ENCODE peak calls at places on chromosomes 11 and 22, in five cellular contexts. One of them, this sample, is unnamed.

GRCh38 chr11:37072538-37072937 is 474.5 kb upstream of the RAG2 start:
- DNase-seq in astrocyte of the spinal cord: no peak
- DNase-seq in activated CD4-positive, alpha-beta T cell treated with anti-CD3 and anti-CD28 coated beads for 24 hours: no peak
- DNase-seq in upper lobe of right lung: no peak
- DNase-seq in dermis microvascular lymphatic vessel endothelial cell: no peak
- DNase-seq in this sample: no peak

GRCh38 chr11:74282863-74283484 is 28.5 kb downstream of the P4HA3 start:
- DNase-seq in dermis microvascular lymphatic vessel endothelial cell: no peak
- DNase-seq in upper lobe of right lung: no peak
- DNase-seq in activated CD4-positive, alpha-beta T cell treated with anti-CD3 and anti-CD28 coated beads for 24 hours: no peak
- DNase-seq in astrocyte of the spinal cord: no peak
- DNase-seq in this sample: no peak

GRCh38 chr11:95147364-95147905 is 57.8 kb downstream of the ENDOD1 start:
- DNase-seq in astrocyte of the spinal cord: peak
- DNase-seq in upper lobe of right lung: no peak
- DNase-seq in activated CD4-positive, alpha-beta T cell treated with anti-CD3 and anti-CD28 coated beads for 24 hours: no peak
- DNase-seq in dermis microvascular lymphatic vessel endothelial cell: peak
- DNase-seq in this sample: no peak

GRCh38 chr22:23121026-23121823 is 20.6 kb downstream of the RSPH14 start:
- DNase-seq in astrocyte of the spinal cord: no peak
- DNase-seq in upper lobe of right lung: no peak
- DNase-seq in dermis microvascular lymphatic vessel endothelial cell: no peak
- DNase-seq in activated CD4-positive, alpha-beta T cell treated with anti-CD3 and anti-CD28 coated beads for 24 hours: no peak
- DNase-seq in this sample: no peak

GRCh38 chr22:22485524-22485923 is 23.0 kb downstream of the ZNF280B start:
- DNase-seq in upper lobe of right lung: no peak
- DNase-seq in activated CD4-positive, alpha-beta T cell treated with anti-CD3 and anti-CD28 coated beads for 24 hours: no peak
- DNase-seq in dermis microvascular lymphatic vessel endothelial cell: no peak
- DNase-seq in astrocyte of the spinal cord: no peak
- DNase-seq in this sample: no peak

GRCh38 chr11:65500262-65501004 is 1.6 kb downstream of the MALAT1 start:
- DNase-seq in upper lobe of right lung: peak
- DNase-seq in dermis microvascular lymphatic vessel endothelial cell: no peak
- DNase-seq in activated CD4-positive, alpha-beta T cell treated with anti-CD3 and anti-CD28 coated beads for 24 hours: no peak
- DNase-seq in astrocyte of the spinal cord: peak
- DNase-seq in this sample: no peak

GRCh38 chr22:25137577-25138525 is 61.8 kb upstream of the CRYBB3 start:
- DNase-seq in upper lobe of right lung: no peak
- DNase-seq in dermis microvascular lymphatic vessel endothelial cell: no peak
- DNase-seq in astrocyte of the spinal cord: no peak
- DNase-seq in activated CD4-positive, alpha-beta T cell treated with anti-CD3 and anti-CD28 coated beads for 24 hours: no peak
- DNase-seq in this sample: no peak

GRCh38 chr22:46794491-46794890 is 32.0 kb downstream of the TBC1D22A start:
- DNase-seq in astrocyte of the spinal cord: no peak
- DNase-seq in activated CD4-positive, alpha-beta T cell treated with anti-CD3 and anti-CD28 coated beads for 24 hours: no peak
- DNase-seq in upper lobe of right lung: no peak
- DNase-seq in dermis microvascular lymphatic vessel endothelial cell: no peak
- DNase-seq in this sample: no peak

GRCh38 chr11:8006349-8006977 is 19.3 kb downstream of the EIF3F start:
- DNase-seq in astrocyte of the spinal cord: peak
- DNase-seq in upper lobe of right lung: no peak
- DNase-seq in activated CD4-positive, alpha-beta T cell treated with anti-CD3 and anti-CD28 coated beads for 24 hours: no peak
- DNase-seq in dermis microvascular lymphatic vessel endothelial cell: peak
- DNase-seq in this sample: no peak

GRCh38 chr22:17633217-17633997 is 4.9 kb upstream of the ATP6V1E1 start:
- DNase-seq in dermis microvascular lymphatic vessel endothelial cell: no peak
- DNase-seq in upper lobe of right lung: no peak
- DNase-seq in astrocyte of the spinal cord: peak
- DNase-seq in activated CD4-positive, alpha-beta T cell treated with anti-CD3 and anti-CD28 coated beads for 24 hours: no peak
- DNase-seq in this sample: no peak

GRCh38 chr11:65434057-65434666 is 11.6 kb downstream of the NEAT1 start:
- DNase-seq in astrocyte of the spinal cord: peak
- DNase-seq in upper lobe of right lung: no peak
- DNase-seq in activated CD4-positive, alpha-beta T cell treated with anti-CD3 and anti-CD28 coated beads for 24 hours: no peak
- DNase-seq in dermis microvascular lymphatic vessel endothelial cell: no peak
- DNase-seq in this sample: no peak

GRCh38 chr11:9831122-9831521 is 167.2 kb downstream of the SWAP70 start:
- DNase-seq in upper lobe of right lung: no peak
- DNase-seq in dermis microvascular lymphatic vessel endothelial cell: no peak
- DNase-seq in astrocyte of the spinal cord: no peak
- DNase-seq in activated CD4-positive, alpha-beta T cell treated with anti-CD3 and anti-CD28 coated beads for 24 hours: no peak
- DNase-seq in this sample: no peak

GRCh38 chr11:113730887-113731726 is 25.0 kb upstream of the TMPRSS5 start:
- DNase-seq in dermis microvascular lymphatic vessel endothelial cell: peak
- DNase-seq in activated CD4-positive, alpha-beta T cell treated with anti-CD3 and anti-CD28 coated beads for 24 hours: no peak
- DNase-seq in astrocyte of the spinal cord: peak
- DNase-seq in upper lobe of right lung: no peak
- DNase-seq in this sample: no peak

GRCh38 chr11:60710482-60710881 is 11.1 kb downstream of the MS4A8 start:
- DNase-seq in dermis microvascular lymphatic vessel endothelial cell: no peak
- DNase-seq in activated CD4-positive, alpha-beta T cell treated with anti-CD3 and anti-CD28 coated beads for 24 hours: no peak
- DNase-seq in astrocyte of the spinal cord: no peak
- DNase-seq in upper lobe of right lung: no peak
- DNase-seq in this sample: no peak

GRCh38 chr11:112795896-112796686 is 165.1 kb upstream of the NCAM1 start:
- DNase-seq in astrocyte of the spinal cord: no peak
- DNase-seq in activated CD4-positive, alpha-beta T cell treated with anti-CD3 and anti-CD28 coated beads for 24 hours: no peak
- DNase-seq in upper lobe of right lung: no peak
- DNase-seq in dermis microvascular lymphatic vessel endothelial cell: no peak
- DNase-seq in this sample: no peak

GRCh38 chr22:44845191-44845590 is 92.8 kb downstream of the ARHGAP8 start:
- DNase-seq in upper lobe of right lung: no peak
- DNase-seq in astrocyte of the spinal cord: no peak
- DNase-seq in dermis microvascular lymphatic vessel endothelial cell: no peak
- DNase-seq in activated CD4-positive, alpha-beta T cell treated with anti-CD3 and anti-CD28 coated beads for 24 hours: no peak
- DNase-seq in this sample: no peak

GRCh38 chr11:34364102-34364501 is 6.3 kb upstream of the ABTB2 start:
- DNase-seq in activated CD4-positive, alpha-beta T cell treated with anti-CD3 and anti-CD28 coated beads for 24 hours: no peak
- DNase-seq in dermis microvascular lymphatic vessel endothelial cell: no peak
- DNase-seq in astrocyte of the spinal cord: peak
- DNase-seq in upper lobe of right lung: no peak
- DNase-seq in this sample: no peak

GRCh38 chr11:102546427-102546826 is 15.9 kb upstream of the MMP7 start:
- DNase-seq in upper lobe of right lung: no peak
- DNase-seq in dermis microvascular lymphatic vessel endothelial cell: no peak
- DNase-seq in activated CD4-positive, alpha-beta T cell treated with anti-CD3 and anti-CD28 coated beads for 24 hours: no peak
- DNase-seq in astrocyte of the spinal cord: peak
- DNase-seq in this sample: no peak

GRCh38 chr11:117772360-117772759 is 24.7 kb downstream of the DSCAML1 start:
- DNase-seq in astrocyte of the spinal cord: no peak
- DNase-seq in activated CD4-positive, alpha-beta T cell treated with anti-CD3 and anti-CD28 coated beads for 24 hours: no peak
- DNase-seq in upper lobe of right lung: no peak
- DNase-seq in dermis microvascular lymphatic vessel endothelial cell: no peak
- DNase-seq in this sample: no peak

GRCh38 chr22:38228873-38229740 is 27.3 kb downstream of the MAFF start:
- DNase-seq in activated CD4-positive, alpha-beta T cell treated with anti-CD3 and anti-CD28 coated beads for 24 hours: no peak
- DNase-seq in astrocyte of the spinal cord: peak
- DNase-seq in dermis microvascular lymphatic vessel endothelial cell: peak
- DNase-seq in upper lobe of right lung: no peak
- DNase-seq in this sample: no peak

GRCh38 chr22:35257321-35258143 is at the start of gene HMGXB4:
- DNase-seq in dermis microvascular lymphatic vessel endothelial cell: peak
- DNase-seq in astrocyte of the spinal cord: peak
- DNase-seq in activated CD4-positive, alpha-beta T cell treated with anti-CD3 and anti-CD28 coated beads for 24 hours: peak
- DNase-seq in upper lobe of right lung: peak
- DNase-seq in this sample: peak

GRCh38 chr22:46758867-46759290 is 3.6 kb upstream of the TBC1D22A start:
- DNase-seq in activated CD4-positive, alpha-beta T cell treated with anti-CD3 and anti-CD28 coated beads for 24 hours: peak
- DNase-seq in astrocyte of the spinal cord: peak
- DNase-seq in upper lobe of right lung: peak
- DNase-seq in dermis microvascular lymphatic vessel endothelial cell: no peak
- DNase-seq in this sample: no peak

GRCh38 chr11:125250316-125250870 is 85.8 kb downstream of the PKNOX2 start:
- DNase-seq in astrocyte of the spinal cord: peak
- DNase-seq in upper lobe of right lung: no peak
- DNase-seq in activated CD4-positive, alpha-beta T cell treated with anti-CD3 and anti-CD28 coated beads for 24 hours: no peak
- DNase-seq in dermis microvascular lymphatic vessel endothelial cell: no peak
- DNase-seq in this sample: no peak

GRCh38 chr11:72245232-72245816 is 1.3 kb upstream of the PHOX2A start:
- DNase-seq in dermis microvascular lymphatic vessel endothelial cell: no peak
- DNase-seq in astrocyte of the spinal cord: no peak
- DNase-seq in activated CD4-positive, alpha-beta T cell treated with anti-CD3 and anti-CD28 coated beads for 24 hours: no peak
- DNase-seq in upper lobe of right lung: peak
- DNase-seq in this sample: no peak

GRCh38 chr11:63920126-63920869 is 3.3 kb upstream of the RCOR2 start:
- DNase-seq in astrocyte of the spinal cord: no peak
- DNase-seq in upper lobe of right lung: peak
- DNase-seq in activated CD4-positive, alpha-beta T cell treated with anti-CD3 and anti-CD28 coated beads for 24 hours: no peak
- DNase-seq in dermis microvascular lymphatic vessel endothelial cell: no peak
- DNase-seq in this sample: no peak

GRCh38 chr22:44033287-44033686 is 9.2 kb downstream of the PARVB start:
- DNase-seq in astrocyte of the spinal cord: no peak
- DNase-seq in upper lobe of right lung: no peak
- DNase-seq in dermis microvascular lymphatic vessel endothelial cell: no peak
- DNase-seq in activated CD4-positive, alpha-beta T cell treated with anti-CD3 and anti-CD28 coated beads for 24 hours: no peak
- DNase-seq in this sample: no peak

GRCh38 chr11:10455637-10456487 is 798 bp downstream of the AMPD3 start:
- DNase-seq in astrocyte of the spinal cord: peak
- DNase-seq in activated CD4-positive, alpha-beta T cell treated with anti-CD3 and anti-CD28 coated beads for 24 hours: peak
- DNase-seq in upper lobe of right lung: no peak
- DNase-seq in dermis microvascular lymphatic vessel endothelial cell: no peak
- DNase-seq in this sample: peak

GRCh38 chr11:129785383-129786111 is 30.1 kb upstream of the TMEM45B start:
- DNase-seq in dermis microvascular lymphatic vessel endothelial cell: peak
- DNase-seq in upper lobe of right lung: no peak
- DNase-seq in astrocyte of the spinal cord: no peak
- DNase-seq in activated CD4-positive, alpha-beta T cell treated with anti-CD3 and anti-CD28 coated beads for 24 hours: no peak
- DNase-seq in this sample: no peak

This sample was measured in GM19239.